ENCODE peak calls at places on chromosomes 7 and 10, in nine cellular contexts. M is Panc1, B is transverse colon, Z is upper lobe of left lung, Q is HCT116, D is vagina, N is breast epithelium, C is sigmoid colon, T is suprapubic skin. J is an unnamed sample.
A peak's percentile ranks its signal among the peaks of the same experiment; 100 is the strongest.

GRCh38 chr7:108413782-108414492 is 42.3 kb downstream of the NRCAM start:
- DNase-seq in M (no peak), B (no peak), Z (no peak), Q (no peak), D (no peak), N (no peak), C (no peak), T (no peak), J (no peak)

GRCh38 chr10:14625210-14625621 is 149.5 kb downstream of the FAM107B start:
- DNase-seq in M (no peak), B (no peak), Z (no peak), Q (no peak), D (no peak), N (no peak), C (peak; percentile 77), T (no peak), J (no peak)

GRCh38 chr7:139358541-139359365 is 941 bp upstream of the LUC7L2 start:
- DNase-seq in M (peak; percentile 33), B (peak; percentile 35), Z (no peak), Q (peak; percentile 40), D (no peak), N (no peak), C (no peak), T (no peak), J (no peak)

GRCh38 chr10:99172130-99172738 is 63.4 kb downstream of the HPSE2 start:
- DNase-seq in M (peak; percentile 7), B (peak; percentile 34), Z (no peak), Q (peak; percentile 51), D (no peak), N (no peak), C (no peak), T (no peak), J (no peak)

GRCh38 chr10:132526676-132527075 is 10.9 kb upstream of the INPP5A start:
- DNase-seq in M (no peak), B (peak; percentile 7), Z (peak; percentile 6), Q (no peak), D (no peak), N (no peak), C (peak; percentile 70), T (no peak), J (no peak)

GRCh38 chr7:30349170-30349569 is 64.8 kb downstream of the ZNRF2 start:
- DNase-seq in M (no peak), B (no peak), Z (no peak), Q (no peak), D (no peak), N (no peak), C (no peak), T (no peak), J (no peak)

GRCh38 chr7:66379761-66380160 is 174.6 kb downstream of the TPST1 start:
- DNase-seq in M (no peak), B (no peak), Z (no peak), Q (peak; percentile 32), D (no peak), N (no peak), C (no peak), T (no peak), J (no peak)

GRCh38 chr7:98686466-98687080 is 69.5 kb downstream of the NPTX2 start:
- DNase-seq in M (no peak), B (no peak), Z (no peak), Q (no peak), D (no peak), N (no peak), C (no peak), T (no peak), J (no peak)

GRCh38 chr7:141974831-141975230 is 1.3 kb upstream of the TAS2R38 start:
- DNase-seq in M (no peak), B (peak; percentile 34), Z (no peak), Q (peak; percentile 28), D (no peak), N (no peak), C (no peak), T (no peak), J (peak; percentile 46)
- TF ChIP-seq CTCF in M (peak; percentile 30), B (peak; percentile 38), Z (no peak), Q (peak; percentile 46), D (no peak), N (no peak), C (no peak), T (no peak), J (no peak)

DNA sequence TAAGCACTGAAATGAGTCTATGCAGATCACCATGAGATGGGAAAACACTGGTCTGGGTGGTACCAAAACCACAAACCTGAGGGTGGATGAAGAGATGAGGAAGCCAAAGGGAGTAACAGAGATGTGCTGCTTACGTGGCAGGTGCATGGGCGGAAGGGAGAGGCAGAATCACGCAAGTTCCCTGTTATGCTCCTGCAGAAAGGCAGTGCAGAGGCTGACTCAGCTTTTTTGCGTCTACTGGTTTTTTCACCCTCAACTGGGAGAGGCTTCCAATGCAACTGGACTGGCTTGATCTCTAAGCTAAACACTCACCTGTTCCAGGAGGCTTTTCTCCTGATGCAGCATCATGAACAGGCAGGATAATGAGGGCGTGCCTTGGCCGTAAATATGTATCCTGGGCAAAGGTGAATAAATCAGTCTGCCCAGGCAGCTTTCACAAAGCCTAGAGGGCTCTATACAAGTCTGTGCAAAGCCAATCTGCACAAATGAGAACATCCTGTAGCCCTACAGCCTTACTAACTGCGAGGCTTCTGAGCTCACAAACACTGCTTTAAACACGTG is 95.4 kb upstream of the AFAP1L2 start:
- DNase-seq in M (no peak), B (peak; percentile 87), Z (no peak), Q (no peak), D (no peak), N (no peak), C (no peak), T (no peak), J (peak; percentile 74)
- TF ChIP-seq POLR2AphosphoS5 in M (no peak), B (peak; percentile 83), Z (no peak), Q (no peak), D (peak; percentile 84), N (no peak), C (no peak), T (peak; percentile 45), J (no peak)

GRCh38 chr7:64078699-64078994 is 33.4 kb downstream of the ZNF727 start:
- DNase-seq in M (no peak), B (no peak), Z (no peak), Q (no peak), D (no peak), N (no peak), C (no peak), T (no peak), J (no peak)
- H3K9me3 ChIP-seq in M (peaks cover 70% of the 10 kb centered on the region), B (peaks cover 80% of the 10 kb centered on the region), Z (peaks cover 88% of the 10 kb centered on the region), Q (peaks cover 32% of the 10 kb centered on the region), D (peaks cover 100% of the 10 kb centered on the region), N (peaks cover 84% of the 10 kb centered on the region), C (peaks cover 82% of the 10 kb centered on the region), T (peaks cover 60% of the 10 kb centered on the region), J (peaks cover 67% of the 10 kb centered on the region)

GRCh38 chr7:34430456-34430855 is 227.6 kb upstream of the NPSR1 start:
- DNase-seq in M (no peak), B (no peak), Z (no peak), Q (peak; percentile 4), D (no peak), N (no peak), C (no peak), T (no peak), J (no peak)
- TF ChIP-seq CTCF in M (peak; percentile 44), B (no peak), Z (no peak), Q (peak; percentile 63), D (no peak), N (no peak), C (no peak), T (no peak), J (no peak)

GRCh38 chr7:90224204-90224603 is 12.7 kb downstream of the STEAP2 start:
- DNase-seq in M (no peak), B (no peak), Z (no peak), Q (no peak), D (no peak), N (no peak), C (no peak), T (no peak), J (no peak)
- TF ChIP-seq POLR2AphosphoS5 in M (no peak), B (no peak), Z (no peak), Q (no peak), D (no peak), N (no peak), C (no peak), T (no peak), J (no peak)

GRCh38 chr7:158005531-158005930 is 582.1 kb downstream of the PTPRN2 start:
- DNase-seq in M (no peak), B (no peak), Z (no peak), Q (no peak), D (no peak), N (no peak), C (no peak), T (no peak), J (no peak)

GRCh38 chr7:158008267-158008666 is 579.4 kb downstream of the PTPRN2 start:
- DNase-seq in M (no peak), B (no peak), Z (no peak), Q (no peak), D (no peak), N (no peak), C (no peak), T (no peak), J (no peak)

GRCh38 chr7:158009886-158010285 is 577.7 kb downstream of the PTPRN2 start:
- DNase-seq in M (no peak), B (no peak), Z (no peak), Q (no peak), D (no peak), N (no peak), C (no peak), T (no peak), J (no peak)

GRCh38 chr7:158006841-158007696 is 580.6 kb downstream of the PTPRN2 start:
- DNase-seq in M (no peak), B (no peak), Z (no peak), Q (no peak), D (no peak), N (no peak), C (no peak), T (no peak), J (no peak)

GRCh38 chr7:158007697-158008257 is 579.8 kb downstream of the PTPRN2 start:
- DNase-seq in M (no peak), B (no peak), Z (no peak), Q (no peak), D (no peak), N (no peak), C (no peak), T (no peak), J (no peak)
- H3K9me3 ChIP-seq in M (no peaks in the 10 kb centered on the region), B (no peaks in the 10 kb centered on the region), Z (no peaks in the 10 kb centered on the region), Q (no peaks in the 10 kb centered on the region), D (no peaks in the 10 kb centered on the region), N (no peaks in the 10 kb centered on the region), C (no peaks in the 10 kb centered on the region), T (no peaks in the 10 kb centered on the region), J (no peaks in the 10 kb centered on the region)

GRCh38 chr10:113922787-113923570 is 68.5 kb downstream of the NHLRC2 start:
- DNase-seq in M (no peak), B (no peak), Z (no peak), Q (no peak), D (no peak), N (no peak), C (no peak), T (no peak), J (no peak)
- TF ChIP-seq CTCF in M (peak; percentile 53), B (no peak), Z (no peak), Q (peak; percentile 41), D (no peak), N (no peak), C (no peak), T (no peak), J (no peak)

J was measured in stomach.